ENCODE peak calls at places on chromosomes 4 and X, in nine cellular contexts. S, I, U, C, A, O, G, F and D are unnamed samples.
A peak's percentile ranks its signal among the peaks of the same experiment; 100 is the strongest.

GRCh38 chr4:128600996-128601857 is 208.3 kb upstream of the JADE1 start:
- DNase-seq in S (no peak), I (peak; percentile 89), U (peak; percentile 77), C (peak; percentile 90), A (peak; percentile 31), O (no peak), G (no peak), F (peak; percentile 63), D (peak; percentile 92)

GRCh38 chr4:72318771-72319170 is 250.2 kb downstream of the ADAMTS3 start:
- DNase-seq in S (no peak), I (peak; percentile 75), U (no peak), C (no peak), A (no peak), O (no peak), G (no peak), F (no peak), D (peak; percentile 72)

GRCh38 chr4:28557755-28558154 is 1697.1 kb downstream of the STIM2 start:
- DNase-seq in S (no peak), I (peak; percentile 54), U (no peak), C (no peak), A (no peak), O (no peak), G (no peak), F (no peak), D (peak; percentile 84)

GRCh38 chrX:136318895-136319597 is 18.3 kb downstream of the ADGRG4 start:
- DNase-seq in S (no peak), I (no peak), U (no peak), C (no peak), A (peak; percentile 11), O (no peak), G (no peak), F (no peak), D (no peak)

GRCh38 chrX:72105436-72105835 is 26.3 kb downstream of the RTL5 start:
- DNase-seq in S (no peak), I (no peak), U (no peak), C (no peak), A (no peak), O (peak; percentile 78), G (no peak), F (no peak), D (no peak)

GRCh38 chr4:5547651-5548249 is 160.6 kb downstream of the EVC2 start:
- DNase-seq in S (no peak), I (no peak), U (no peak), C (no peak), A (no peak), O (no peak), G (no peak), F (no peak), D (no peak)

GRCh38 chrX:151397741-151398070 is 700 bp downstream of the VMA21 start:
- DNase-seq in S (peak; percentile 15), I (peak; percentile 7), U (no peak), C (no peak), A (peak; percentile 33), O (no peak), G (peak; percentile 11), F (no peak), D (no peak)

GRCh38 chrX:2848806-2849420 is 20.2 kb downstream of the GYG2 start:
- DNase-seq in S (no peak), I (peak; percentile 19), U (no peak), C (peak; percentile 28), A (no peak), O (no peak), G (peak; percentile 11), F (no peak), D (peak; percentile 43)

DNA sequence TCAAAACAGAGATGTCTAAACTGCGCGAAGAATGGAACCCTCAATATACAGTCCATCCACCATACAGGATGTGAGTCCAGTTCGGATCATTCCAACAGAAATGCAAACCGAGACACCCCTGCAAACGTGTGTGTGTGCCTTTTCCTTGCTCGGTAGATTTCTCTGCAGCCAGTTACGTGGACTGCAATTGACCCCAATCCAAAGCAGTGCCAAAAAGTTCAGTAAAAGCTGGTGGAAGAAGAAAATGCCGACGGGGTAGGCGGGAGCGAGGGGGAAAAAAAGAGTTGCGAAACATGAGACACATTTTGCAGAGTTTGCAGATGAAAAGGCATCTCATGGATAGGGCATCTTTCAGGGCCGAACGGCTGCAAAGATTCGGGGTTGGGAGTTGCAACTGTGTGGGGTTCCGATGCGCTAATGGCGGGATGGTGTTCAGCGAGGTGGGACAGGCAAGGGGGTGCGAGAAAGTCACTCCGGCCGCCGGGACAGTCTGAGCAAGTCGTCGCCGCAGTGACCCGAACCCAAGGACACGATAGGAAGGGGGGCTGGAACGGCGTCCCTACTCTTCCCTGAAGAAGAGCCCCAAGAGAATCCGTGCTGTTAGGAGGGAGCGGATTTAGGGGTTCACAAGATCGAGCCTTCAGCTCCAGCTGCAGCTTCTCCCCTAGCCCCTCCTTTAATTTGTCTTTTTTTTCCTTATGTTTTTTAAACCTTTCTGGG is 3.8 kb downstream of the PHOX2B start:
- DNase-seq in S (no peak), I (no peak), U (no peak), C (no peak), A (no peak), O (no peak), G (peak; percentile 36), F (no peak), D (no peak)
- H2AFZ ChIP-seq in S (no peak overlapping the region), I (no peak overlapping the region), U (no peak overlapping the region), C (no peak overlapping the region), A (no peak overlapping the region), O (no peak overlapping the region), G (no peak overlapping the region), F (no peak overlapping the region), D (no peak overlapping the region)

GRCh38 chr4:183366436-183366835 is 44.2 kb upstream of the CLDN24 start:
- DNase-seq in S (no peak), I (no peak), U (no peak), C (no peak), A (no peak), O (no peak), G (no peak), F (no peak), D (no peak)

GRCh38 chr4:183362916-183363542 is 40.8 kb upstream of the CLDN24 start:
- DNase-seq in S (no peak), I (no peak), U (peak; percentile 24), C (no peak), A (no peak), O (no peak), G (peak; percentile 45), F (no peak), D (peak; percentile 64)

GRCh38 chr4:183362036-183362435 is 39.8 kb upstream of the CLDN24 start:
- DNase-seq in S (no peak), I (no peak), U (no peak), C (no peak), A (no peak), O (no peak), G (no peak), F (no peak), D (no peak)

GRCh38 chr4:183360161-183360919 is 38.1 kb upstream of the CLDN24 start:
- DNase-seq in S (no peak), I (no peak), U (no peak), C (no peak), A (no peak), O (no peak), G (no peak), F (no peak), D (peak; percentile 71)

DNA sequence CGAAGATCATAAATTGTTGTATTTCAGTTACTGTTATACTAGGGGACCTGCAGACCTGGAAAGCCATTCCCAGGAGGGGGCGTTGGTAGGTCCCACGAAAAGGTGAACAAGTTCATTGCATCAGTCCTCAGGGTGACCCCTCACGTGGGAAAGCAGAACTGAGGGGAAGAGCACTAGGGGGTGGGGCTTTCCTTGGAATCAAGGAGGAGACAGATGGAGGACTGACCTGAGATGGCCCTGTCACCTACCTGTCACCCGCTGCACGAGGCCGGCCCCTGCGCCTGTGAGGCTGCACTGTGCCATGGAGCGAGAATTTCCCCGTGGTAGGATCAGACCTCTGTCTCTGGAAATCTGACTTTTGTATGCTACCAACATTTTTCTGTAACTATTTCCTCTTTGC is 41.8 kb upstream of the CLDN24 start:
- DNase-seq in S (no peak), I (no peak), U (no peak), C (no peak), A (no peak), O (no peak), G (peak; percentile 42), F (no peak), D (no peak)
- H3K9me2 ChIP-seq in S (no peaks in the 10 kb centered on the region), I (no peaks in the 10 kb centered on the region), U (no peaks in the 10 kb centered on the region), C (no peaks in the 10 kb centered on the region), A (no peaks in the 10 kb centered on the region), O (no peaks in the 10 kb centered on the region), G (peaks cover 4% of the 10 kb centered on the region), F (no peaks in the 10 kb centered on the region), D (no peaks in the 10 kb centered on the region)

GRCh38 chr4:73844806-73845205 is 8.3 kb upstream of the PF4V1 start:
- DNase-seq in S (no peak), I (no peak), U (no peak), C (no peak), A (no peak), O (no peak), G (no peak), F (no peak), D (no peak)

GRCh38 chr4:73844352-73844751 is 7.9 kb downstream of the CXCL6 start:
- DNase-seq in S (no peak), I (peak; percentile 95), U (no peak), C (no peak), A (no peak), O (no peak), G (no peak), F (no peak), D (peak; percentile 85)

GRCh38 chr4:73850261-73850970 is 2.7 kb upstream of the PF4V1 start:
- DNase-seq in S (no peak), I (peak; percentile 54), U (no peak), C (no peak), A (no peak), O (no peak), G (no peak), F (no peak), D (no peak)

GRCh38 chr4:73848183-73848777 is 4.8 kb upstream of the PF4V1 start:
- DNase-seq in S (no peak), I (no peak), U (no peak), C (no peak), A (no peak), O (no peak), G (no peak), F (no peak), D (no peak)

GRCh38 chr4:73847507-73848182 is 5.5 kb upstream of the PF4V1 start:
- DNase-seq in S (no peak), I (no peak), U (no peak), C (no peak), A (no peak), O (no peak), G (no peak), F (no peak), D (no peak)
- H2AFZ ChIP-seq in S (no peak overlapping the region), I (no peak overlapping the region), U (no peak overlapping the region), C (no peak overlapping the region), A (no peak overlapping the region), O (no peak overlapping the region), G (no peak overlapping the region), F (no peak overlapping the region), D (no peak overlapping the region)

GRCh38 chr4:85879518-85879917 is 404.6 kb downstream of the ARHGAP24 start:
- DNase-seq in S (no peak), I (no peak), U (no peak), C (no peak), A (no peak), O (no peak), G (no peak), F (no peak), D (no peak)

GRCh38 chr4:85869156-85869555 is 394.2 kb downstream of the ARHGAP24 start:
- DNase-seq in S (no peak), I (no peak), U (no peak), C (no peak), A (no peak), O (no peak), G (peak; percentile 6), F (no peak), D (no peak)

GRCh38 chr4:85870298-85871083 is 395.5 kb downstream of the ARHGAP24 start:
- DNase-seq in S (no peak), I (peak; percentile 19), U (no peak), C (no peak), A (no peak), O (no peak), G (no peak), F (no peak), D (no peak)

GRCh38 chr4:85873566-85873965 is 398.6 kb downstream of the ARHGAP24 start:
- DNase-seq in S (no peak), I (no peak), U (no peak), C (no peak), A (no peak), O (no peak), G (no peak), F (no peak), D (no peak)
- H3K9me2 ChIP-seq in S (no peaks in the 10 kb centered on the region), I (no peaks in the 10 kb centered on the region), U (no peaks in the 10 kb centered on the region), C (no peaks in the 10 kb centered on the region), A (no peaks in the 10 kb centered on the region), O (no peaks in the 10 kb centered on the region), G (no peaks in the 10 kb centered on the region), F (no peaks in the 10 kb centered on the region), D (no peaks in the 10 kb centered on the region)